ENCODE peak calls at places on chromosomes 13 and 19, in six cellular contexts. N, U, Y, C, A and O are unnamed samples.

GRCh38 chr13:84983321-84983720 is 815.9 kb downstream of the SLITRK6 start:
- DNase-seq in N (no peak), U (no peak), Y (no peak), C (no peak), A (no peak), O (no peak)

GRCh38 chr13:35720690-35721554 is 244.4 kb upstream of the MAB21L1 start:
- DNase-seq in N (peak; percentile 55), U (peak; percentile 35), Y (no peak), C (no peak), A (peak; percentile 84), O (peak; percentile 76)

GRCh38 chr19:48967346-48968178 is 2.5 kb downstream of the FTL start:
- DNase-seq in N (peak; percentile 90), U (no peak), Y (peak; percentile 80), C (no peak), A (no peak), O (no peak)

GRCh38 chr13:35157143-35157755 is 215.2 kb downstream of the NBEA start:
- DNase-seq in N (peak; percentile 81), U (peak; percentile 42), Y (no peak), C (peak; percentile 53), A (peak; percentile 41), O (peak; percentile 39)

GRCh38 chr13:112641456-112641855 is 48.4 kb upstream of the ATP11A start:
- DNase-seq in N (no peak), U (no peak), Y (peak; percentile 15), C (no peak), A (no peak), O (no peak)

GRCh38 chr19:49442793-49443365 is 1.6 kb upstream of the SLC17A7 start:
- DNase-seq in N (peak; percentile 87), U (peak; percentile 96), Y (peak; percentile 97), C (peak; percentile 42), A (peak; percentile 76), O (peak; percentile 72)

GRCh38 chr13:113975416-113975815 is 1.5 kb upstream of the C13orf46 start:
- DNase-seq in N (no peak), U (no peak), Y (peak; percentile 45), C (no peak), A (no peak), O (no peak)

GRCh38 chr13:71625694-71626093 is 241.3 kb downstream of the DACH1 start:
- DNase-seq in N (peak; percentile 80), U (no peak), Y (no peak), C (no peak), A (no peak), O (no peak)

GRCh38 chr13:67296511-67296910 is 66.4 kb upstream of the PCDH9 start:
- DNase-seq in N (no peak), U (no peak), Y (no peak), C (no peak), A (no peak), O (no peak)

GRCh38 chr13:111972261-111972780 is 94.6 kb upstream of the SOX1 start:
- DNase-seq in N (no peak), U (no peak), Y (no peak), C (no peak), A (no peak), O (no peak)

GRCh38 chr13:84303035-84303434 is 420.8 kb upstream of the SLITRK1 start:
- DNase-seq in N (no peak), U (no peak), Y (no peak), C (no peak), A (no peak), O (no peak)

GRCh38 chr13:76730220-76730619 is 156.0 kb downstream of the KCTD12 start:
- DNase-seq in N (peak; percentile 61), U (no peak), Y (no peak), C (no peak), A (no peak), O (no peak)

GRCh38 chr13:31014461-31014860 is 82.0 kb downstream of the TEX26 start:
- DNase-seq in N (no peak), U (no peak), Y (no peak), C (no peak), A (no peak), O (no peak)

GRCh38 chr13:31009166-31009565 is 76.7 kb downstream of the TEX26 start:
- DNase-seq in N (no peak), U (no peak), Y (no peak), C (peak; percentile 22), A (no peak), O (no peak)

GRCh38 chr13:31011193-31011860 is 78.9 kb downstream of the TEX26 start:
- DNase-seq in N (no peak), U (no peak), Y (no peak), C (no peak), A (no peak), O (no peak)

GRCh38 chr13:31015207-31015606 is 82.8 kb downstream of the TEX26 start:
- DNase-seq in N (no peak), U (no peak), Y (no peak), C (no peak), A (no peak), O (no peak)

GRCh38 chr13:31012285-31013024 is 80.0 kb downstream of the TEX26 start:
- DNase-seq in N (peak; percentile 58), U (no peak), Y (no peak), C (no peak), A (no peak), O (no peak)
- TF ChIP-seq CTCF in N (peak; percentile 56), U (peak; percentile 15), Y (peak; percentile 15), C (peak; percentile 62), A (peak; percentile 23), O (peak; percentile 51)

GRCh38 chr19:41861098-41861768 is 1.2 kb downstream of the RPS19 start:
- DNase-seq in N (no peak), U (no peak), Y (no peak), C (no peak), A (no peak), O (no peak)

GRCh38 chr19:41859213-41859617 is 840 bp upstream of the RPS19 start:
- DNase-seq in N (no peak), U (no peak), Y (no peak), C (no peak), A (no peak), O (no peak)

GRCh38 chr19:41861846-41862245 is 1.8 kb downstream of the RPS19 start:
- DNase-seq in N (no peak), U (no peak), Y (no peak), C (no peak), A (no peak), O (no peak)

GRCh38 chr19:41860419-41861097 is 503 bp downstream of the RPS19 start:
- DNase-seq in N (no peak), U (no peak), Y (no peak), C (no peak), A (no peak), O (no peak)

GRCh38 chr19:41859618-41860418 is at the start of gene RPS19:
- DNase-seq in N (peak; percentile 99), U (peak; percentile 99), Y (peak; percentile 99), C (peak; percentile 95), A (peak; percentile 98), O (peak; percentile 99)
- TF ChIP-seq CTCF in N (peak; percentile 52), U (peak; percentile 73), Y (peak; percentile 90), C (peak; percentile 63), A (peak; percentile 66), O (peak; percentile 69)

DNA sequence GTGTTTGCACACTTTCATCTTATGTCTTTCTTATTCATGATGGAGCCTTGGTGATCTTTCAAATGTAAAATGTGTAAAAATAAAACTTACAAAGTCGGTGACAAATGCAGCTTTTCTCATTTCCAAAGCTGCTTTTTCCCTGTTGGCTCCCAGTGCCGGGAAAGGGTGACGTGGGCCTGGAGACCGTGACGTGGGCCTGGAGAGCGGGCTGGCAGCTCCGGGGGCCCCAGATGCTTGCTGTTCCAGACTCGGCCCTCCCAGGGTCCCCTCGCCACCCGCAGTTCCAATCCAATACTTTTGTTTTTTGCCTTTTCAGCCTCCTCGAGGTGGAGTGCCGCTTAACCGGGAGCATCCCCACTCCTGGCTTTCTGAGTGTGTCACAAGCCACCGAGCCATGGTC is 101.5 kb downstream of the KDM4B start:
- DNase-seq in N (no peak), U (no peak), Y (no peak), C (no peak), A (no peak), O (no peak)
- TF ChIP-seq CTCF in N (no peak), U (no peak), Y (no peak), C (no peak), A (no peak), O (no peak)

DNA sequence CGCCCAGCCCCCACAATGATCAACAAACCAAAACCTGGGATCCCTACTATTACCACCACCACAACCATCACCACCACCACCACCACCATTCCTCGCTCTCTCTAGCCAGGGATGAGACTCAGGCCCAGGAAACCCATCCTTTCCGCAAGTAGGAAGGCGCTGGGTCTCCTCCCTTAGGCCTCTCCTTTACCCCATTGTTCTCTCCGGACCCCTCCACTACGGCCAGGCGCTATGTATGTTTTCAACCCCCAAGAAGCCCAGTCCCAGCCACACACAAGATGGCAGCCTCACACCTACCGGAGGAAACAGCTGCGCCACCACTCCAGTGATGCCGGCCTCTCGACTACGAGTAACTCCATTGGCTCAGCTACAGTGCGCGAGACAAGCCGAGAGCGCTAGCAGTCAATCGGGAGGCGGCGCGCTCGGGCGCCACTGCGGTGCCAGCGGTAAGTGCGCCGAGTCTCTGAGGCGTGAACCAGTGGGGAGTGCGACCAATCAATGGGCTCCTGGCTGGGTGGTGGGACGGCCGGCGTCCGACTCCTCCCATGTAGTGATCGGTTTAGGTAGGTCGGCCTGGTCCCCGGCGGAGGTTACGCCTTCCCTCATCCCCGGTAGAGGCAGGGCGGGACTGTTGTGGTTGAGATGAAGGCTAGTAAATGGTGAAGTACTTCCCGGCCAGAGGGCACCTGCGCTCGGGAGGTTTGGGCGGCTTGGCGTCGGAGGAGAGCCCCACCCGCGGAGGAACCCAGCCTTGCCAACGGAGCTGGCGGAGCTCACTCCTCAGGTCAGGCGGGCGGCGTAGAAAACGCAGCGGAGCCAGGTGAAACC is at the start of the genes CAB39L and SETDB2:
- DNase-seq in N (peak; percentile 99), U (peak; percentile 99), Y (peak; percentile 100), C (peak; percentile 98), A (peak; percentile 96), O (peak; percentile 93)
- TF ChIP-seq CTCF in N (peak; percentile 42), U (peak; percentile 64), Y (peak; percentile 44), C (peak; percentile 37), A (no peak), O (peak; percentile 56)

GRCh38 chr19:8609210-8610040 is 1.1 kb downstream of the ADAMTS10 start:
- DNase-seq in N (peak; percentile 71), U (peak; percentile 56), Y (peak; percentile 90), C (peak; percentile 32), A (peak; percentile 58), O (peak; percentile 50)
- TF ChIP-seq CTCF in N (peak; percentile 18), U (peak; percentile 40), Y (peak; percentile 24), C (peak; percentile 50), A (no peak), O (peak; percentile 31)

GRCh38 chr19:43759515-43759914 is 4.8 kb upstream of the SMG9 start:
- DNase-seq in N (no peak), U (no peak), Y (no peak), C (no peak), A (no peak), O (no peak)
- TF ChIP-seq CTCF in N (peak; percentile 54), U (no peak), Y (no peak), C (peak; percentile 72), A (no peak), O (peak; percentile 53)

GRCh38 chr19:29201849-29202248 is 11.1 kb downstream of the UQCRFS1 start:
- DNase-seq in N (no peak), U (no peak), Y (no peak), C (no peak), A (no peak), O (no peak)
- TF ChIP-seq CTCF in N (no peak), U (no peak), Y (no peak), C (no peak), A (no peak), O (peak; percentile 25)

DNA sequence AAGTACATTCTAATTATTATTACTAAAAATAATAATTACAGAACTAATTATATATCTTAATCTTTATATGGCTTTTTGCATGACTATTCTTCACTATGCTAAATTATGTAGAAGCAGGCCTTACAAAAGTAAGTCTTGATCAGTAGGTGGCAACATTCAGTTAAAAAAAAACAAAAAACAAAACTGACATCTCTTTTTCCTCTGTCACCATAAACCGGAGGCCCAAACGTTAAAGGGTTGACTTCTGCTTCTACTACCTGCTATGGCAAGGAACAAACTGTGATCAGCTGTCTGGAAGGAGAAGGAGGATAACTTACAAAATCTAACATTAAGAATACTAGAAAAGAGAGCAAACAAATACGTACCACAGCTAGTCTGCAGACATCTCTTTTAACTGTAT is 1525.6 kb downstream of the SLITRK1 start:
- DNase-seq in N (peak; percentile 31), U (no peak), Y (no peak), C (no peak), A (no peak), O (no peak)
- TF ChIP-seq CTCF in N (peak; percentile 23), U (no peak), Y (no peak), C (no peak), A (no peak), O (no peak)